ENCODE peak calls at places on chromosome 1, in four cellular contexts. One of them, this sample, is unnamed.

GRCh38 chr1:27556781-27557595 is 47.0 kb downstream of the AHDC1 start:
- DNase-seq in stimulated activated CD8-positive, alpha-beta memory T cell treated with anti-CD3 and anti-CD28 coated beads, Interleukin-15, amount 100 ng/mL, for 1 hour: peak
- DNase-seq in nephron progenitor cell: peak
- DNase-seq in ureter: peak
- DNase-seq in this sample: peak

GRCh38 chr1:61143821-61144220 is 61.5 kb downstream of the NFIA start:
- DNase-seq in stimulated activated CD8-positive, alpha-beta memory T cell treated with anti-CD3 and anti-CD28 coated beads, Interleukin-15, amount 100 ng/mL, for 1 hour: no peak
- DNase-seq in nephron progenitor cell: no peak
- DNase-seq in ureter: no peak
- DNase-seq in this sample: no peak

GRCh38 chr1:84587099-84587498 is 12.9 kb upstream of the CTBS start:
- DNase-seq in stimulated activated CD8-positive, alpha-beta memory T cell treated with anti-CD3 and anti-CD28 coated beads, Interleukin-15, amount 100 ng/mL, for 1 hour: no peak
- DNase-seq in nephron progenitor cell: no peak
- DNase-seq in ureter: no peak
- DNase-seq in this sample: no peak

GRCh38 chr1:181127898-181128453 is 39.5 kb downstream of the IER5 start:
- DNase-seq in stimulated activated CD8-positive, alpha-beta memory T cell treated with anti-CD3 and anti-CD28 coated beads, Interleukin-15, amount 100 ng/mL, for 1 hour: no peak
- DNase-seq in nephron progenitor cell: no peak
- DNase-seq in ureter: no peak
- DNase-seq in this sample: no peak

GRCh38 chr1:229434641-229435051 is 752 bp upstream of the ACTA1 start:
- DNase-seq in stimulated activated CD8-positive, alpha-beta memory T cell treated with anti-CD3 and anti-CD28 coated beads, Interleukin-15, amount 100 ng/mL, for 1 hour: no peak
- DNase-seq in nephron progenitor cell: peak
- DNase-seq in ureter: no peak
- DNase-seq in this sample: no peak

GRCh38 chr1:206866062-206866461 is 639 bp downstream of the IL20 start:
- DNase-seq in stimulated activated CD8-positive, alpha-beta memory T cell treated with anti-CD3 and anti-CD28 coated beads, Interleukin-15, amount 100 ng/mL, for 1 hour: no peak
- DNase-seq in nephron progenitor cell: no peak
- DNase-seq in ureter: no peak
- DNase-seq in this sample: no peak

GRCh38 chr1:228279722-228280105 is 71.9 kb downstream of the OBSCN start:
- DNase-seq in stimulated activated CD8-positive, alpha-beta memory T cell treated with anti-CD3 and anti-CD28 coated beads, Interleukin-15, amount 100 ng/mL, for 1 hour: no peak
- DNase-seq in nephron progenitor cell: no peak
- DNase-seq in ureter: no peak
- DNase-seq in this sample: no peak

GRCh38 chr1:208088319-208088718 is 155.9 kb downstream of the PLXNA2 start:
- DNase-seq in stimulated activated CD8-positive, alpha-beta memory T cell treated with anti-CD3 and anti-CD28 coated beads, Interleukin-15, amount 100 ng/mL, for 1 hour: no peak
- DNase-seq in nephron progenitor cell: no peak
- DNase-seq in ureter: no peak
- DNase-seq in this sample: no peak

GRCh38 chr1:216888721-216889120 is 165.5 kb upstream of the ESRRG start:
- DNase-seq in stimulated activated CD8-positive, alpha-beta memory T cell treated with anti-CD3 and anti-CD28 coated beads, Interleukin-15, amount 100 ng/mL, for 1 hour: no peak
- DNase-seq in nephron progenitor cell: no peak
- DNase-seq in ureter: no peak
- DNase-seq in this sample: no peak

GRCh38 chr1:3399732-3400131 is 54.7 kb upstream of the ARHGEF16 start:
- DNase-seq in stimulated activated CD8-positive, alpha-beta memory T cell treated with anti-CD3 and anti-CD28 coated beads, Interleukin-15, amount 100 ng/mL, for 1 hour: no peak
- DNase-seq in nephron progenitor cell: no peak
- DNase-seq in ureter: no peak
- DNase-seq in this sample: no peak

This sample was measured in stimulated activated CD4-positive, alpha-beta T cell treated with anti-CD3 and anti-CD28 coated beads, Interleukin-1b, Interleukin-23, amount 100 ng/mL, for 24 hours.